ENCODE peak calls at places on chromosome 4, in four cellular contexts. H, O, R and G are unnamed samples.
A peak's percentile ranks its signal among the peaks of the same experiment; 100 is the strongest.

GRCh38 chr4:53784112-53784511 is 192.8 kb upstream of the LNX1 start:
- DNase-seq in O (no peak), R (no peak), H (no peak), G (no peak)

GRCh38 chr4:76723916-76724315 is 174.0 kb downstream of the SOWAHB start:
- DNase-seq in H (peak; percentile 98), R (no peak), O (peak; percentile 81), G (no peak)

GRCh38 chr4:1592179-1593037 is 91.7 kb downstream of the FAM53A start:
- DNase-seq in H (no peak), O (no peak), R (no peak), G (no peak)

GRCh38 chr4:107826427-107826980 is 1.8 kb downstream of the SGMS2 start:
- DNase-seq in R (peak; percentile 36), H (no peak), O (peak; percentile 60), G (peak; percentile 78)

GRCh38 chr4:8435656-8436121 is 4.8 kb downstream of the ACOX3 start:
- DNase-seq in R (no peak), O (no peak), H (no peak), G (peak; percentile 24)

GRCh38 chr4:22237846-22238513 is 277.9 kb downstream of the ADGRA3 start:
- DNase-seq in H (peak; percentile 7), R (peak; percentile 59), O (no peak), G (peak; percentile 79)

GRCh38 chr4:88411491-88412101 is 32.9 kb downstream of the HERC6 start:
- DNase-seq in O (no peak), H (no peak), R (no peak), G (no peak)

GRCh38 chr4:42361475-42361874 is 35.8 kb upstream of the SHISA3 start:
- DNase-seq in R (no peak), O (no peak), H (no peak), G (no peak)

GRCh38 chr4:175530655-175531054 is 281.4 kb downstream of the GPM6A start:
- DNase-seq in R (no peak), H (no peak), O (no peak), G (no peak)

GRCh38 chr4:27008693-27009092 is 148.1 kb downstream of the STIM2 start:
- DNase-seq in R (no peak), O (no peak), H (no peak), G (no peak)

GRCh38 chr4:173272987-173273386 is 61.2 kb downstream of the HMGB2 start:
- DNase-seq in R (no peak), O (no peak), H (peak; percentile 61), G (no peak)

GRCh38 chr4:27921236-27921635 is 1060.6 kb downstream of the STIM2 start:
- DNase-seq in O (no peak), R (no peak), H (peak; percentile 1), G (no peak)

GRCh38 chr4:136283973-136284372 is 1248.3 kb downstream of the PCDH18 start:
- DNase-seq in R (no peak), O (no peak), H (no peak), G (no peak)

GRCh38 chr4:17468638-17469221 is 43.2 kb downstream of the QDPR start:
- DNase-seq in H (peak; percentile 43), O (no peak), R (no peak), G (peak; percentile 12)

GRCh38 chr4:6401797-6402196 is 70.6 kb downstream of the PPP2R2C start:
- DNase-seq in O (no peak), H (no peak), R (no peak), G (no peak)

GRCh38 chr4:52993771-52994170 is 131.7 kb downstream of the RASL11B start:
- DNase-seq in H (no peak), O (no peak), R (no peak), G (no peak)

GRCh38 chr4:24321637-24322036 is 262.7 kb downstream of the DHX15 start:
- DNase-seq in O (no peak), H (no peak), R (no peak), G (no peak)

GRCh38 chr4:17966312-17966711 is 55.2 kb downstream of the LCORL start:
- DNase-seq in H (no peak), R (no peak), O (no peak), G (no peak)

GRCh38 chr4:181176306-181176705 is 1066.9 kb upstream of the TENM3 start:
- DNase-seq in H (peak; percentile 28), R (no peak), O (no peak), G (no peak)

DNA sequence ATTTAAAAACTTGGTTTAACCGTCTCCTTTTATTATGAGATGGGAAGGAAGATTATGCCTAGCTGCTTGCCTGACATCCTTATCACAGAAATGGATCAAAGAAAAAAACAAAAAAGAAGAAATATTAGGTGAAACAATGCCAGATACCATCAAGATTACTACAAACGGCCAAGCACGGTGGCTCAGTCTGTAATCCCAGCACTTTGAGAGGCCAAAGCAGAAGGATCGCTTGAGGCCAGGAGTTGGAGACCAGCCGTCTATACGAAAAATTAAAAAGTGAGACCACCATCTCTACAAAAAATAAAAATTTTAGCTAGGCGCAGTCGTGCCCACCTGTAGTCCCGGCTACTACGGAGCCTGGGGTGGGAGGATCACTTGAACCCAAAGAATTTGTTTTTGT is 2.3 kb downstream of the FRYL start:
- DNase-seq in H (no peak), O (no peak), R (no peak), G (no peak)
- H3K4me3 ChIP-seq in H (peak overlapping the region; percentile 61), O (peak overlapping the region; percentile 81), R (peak overlapping the region; percentile 98), G (peak overlapping the region; percentile 14)

DNA sequence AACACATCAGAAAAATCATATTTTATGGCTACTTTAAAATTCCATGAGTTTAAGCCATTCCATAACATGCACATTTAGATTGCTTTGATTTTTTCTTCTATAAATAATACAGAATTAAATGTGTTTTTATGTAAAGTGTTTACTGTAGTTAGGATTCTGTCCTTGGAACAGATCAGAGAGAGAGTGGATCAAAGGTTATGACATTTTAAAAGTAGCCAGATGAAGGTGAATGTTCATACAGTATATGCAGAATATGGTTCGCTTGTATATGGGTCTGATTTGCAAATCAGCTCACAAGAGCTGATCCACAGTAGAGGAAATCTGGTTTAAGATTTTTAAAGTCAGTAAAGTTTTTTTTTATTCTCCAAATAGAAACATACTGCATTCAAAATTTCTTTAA is 7.2 kb upstream of the PALLD start:
- DNase-seq in H (no peak), O (no peak), R (no peak), G (no peak)
- H3K4me3 ChIP-seq in H (no peak overlapping the region), O (no peak overlapping the region), R (no peak overlapping the region), G (no peak overlapping the region)

GRCh38 chr4:102560115-102560514 is 59.0 kb downstream of the NFKB1 start:
- DNase-seq in R (no peak), H (no peak), O (no peak), G (peak; percentile 10)

GRCh38 chr4:102562995-102563394 is 61.8 kb downstream of the NFKB1 start:
- DNase-seq in H (peak; percentile 17), O (no peak), R (no peak), G (no peak)

GRCh38 chr4:102566426-102566825 is 65.3 kb downstream of the NFKB1 start:
- DNase-seq in H (no peak), R (no peak), O (no peak), G (no peak)

GRCh38 chr4:102560743-102561341 is 59.7 kb downstream of the NFKB1 start:
- DNase-seq in O (no peak), R (no peak), H (no peak), G (no peak)

GRCh38 chr4:102564399-102564921 is 63.3 kb downstream of the NFKB1 start:
- DNase-seq in O (peak; percentile 77), H (peak; percentile 82), R (no peak), G (no peak)
- H3K4me3 ChIP-seq in O (no peak overlapping the region), H (no peak overlapping the region), R (no peak overlapping the region), G (no peak overlapping the region)

DNA sequence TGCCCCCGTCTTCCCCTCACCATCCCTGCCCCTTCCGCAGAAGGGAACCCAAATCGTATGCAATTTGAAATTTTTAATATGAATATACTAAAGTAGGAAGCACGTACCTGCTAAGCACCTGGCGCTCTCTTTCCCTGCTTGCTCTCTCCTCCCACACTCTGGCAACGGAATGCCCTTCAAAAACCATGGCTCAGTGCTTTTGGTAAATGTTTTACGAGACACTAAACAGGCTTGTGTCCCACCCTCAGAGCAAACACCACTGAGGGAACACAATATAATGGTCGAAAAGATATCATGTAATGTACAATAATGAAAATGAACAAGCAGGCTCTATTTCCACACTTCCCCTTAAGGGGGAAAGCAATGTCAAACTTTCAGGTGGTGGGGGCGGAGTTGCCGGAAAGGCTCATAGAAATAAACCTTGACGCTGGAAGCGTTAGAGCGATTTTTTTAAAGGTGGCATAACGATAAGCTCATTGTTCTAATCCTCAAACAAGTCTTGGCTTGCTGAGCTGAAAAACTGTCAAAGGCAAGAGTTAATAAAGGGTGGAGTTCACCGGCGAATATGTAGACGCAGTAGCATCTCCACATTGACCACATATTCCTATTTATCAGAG is 115.1 kb downstream of the RBM47 start:
- DNase-seq in R (peak; percentile 83), H (no peak), O (peak; percentile 50), G (peak; percentile 94)
- H3K4me3 ChIP-seq in R (peak overlapping the region; percentile 46), H (no peak overlapping the region), O (peak overlapping the region; percentile 56), G (peak overlapping the region; percentile 69)

DNA sequence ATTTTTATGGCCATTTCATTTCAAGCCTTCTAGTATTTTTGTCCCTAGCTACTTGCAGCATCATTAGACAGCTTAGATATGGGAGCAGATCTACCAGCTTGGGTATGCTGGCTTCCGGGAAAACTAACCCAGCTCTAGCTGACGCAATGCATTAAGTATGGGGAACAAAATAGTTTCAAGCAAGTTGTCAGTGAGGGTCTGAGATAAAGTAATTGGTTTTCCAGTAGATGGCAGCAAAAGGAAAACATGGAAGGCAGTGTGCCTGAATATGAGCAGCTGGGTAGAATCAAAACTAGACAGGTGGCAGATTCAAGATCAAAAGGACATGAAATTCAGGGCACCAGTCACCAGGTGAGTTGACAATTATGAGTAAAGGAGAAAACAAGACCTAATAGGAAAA is 340.9 kb upstream of the CTSO start:
- DNase-seq in H (peak; percentile 96), R (no peak), O (peak; percentile 73), G (peak; percentile 36)
- H3K4me3 ChIP-seq in H (no peak overlapping the region), R (no peak overlapping the region), O (no peak overlapping the region), G (no peak overlapping the region)

DNA sequence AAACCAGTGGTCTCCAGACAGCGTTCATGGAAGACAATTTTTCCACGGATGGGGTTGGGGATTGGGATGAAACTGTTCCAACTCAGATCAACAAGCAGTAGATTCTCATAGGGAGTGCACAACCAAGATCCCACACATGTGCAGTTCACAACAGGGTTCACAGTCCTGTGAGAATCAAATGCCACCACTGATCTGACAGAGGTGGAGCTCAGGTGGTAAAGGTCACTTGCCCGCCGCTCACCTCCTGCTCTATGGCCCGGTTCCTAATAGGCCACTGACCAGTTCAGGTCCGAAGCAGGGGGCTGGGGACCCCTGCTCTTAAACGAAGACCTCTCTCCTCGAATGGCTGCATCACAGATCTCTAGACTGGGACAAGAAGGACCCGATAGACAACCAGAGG is 4.4 kb downstream of the APBB2 start:
- DNase-seq in R (no peak), H (no peak), O (no peak), G (peak; percentile 72)
- H3K4me3 ChIP-seq in R (no peak overlapping the region), H (no peak overlapping the region), O (no peak overlapping the region), G (no peak overlapping the region)

DNA sequence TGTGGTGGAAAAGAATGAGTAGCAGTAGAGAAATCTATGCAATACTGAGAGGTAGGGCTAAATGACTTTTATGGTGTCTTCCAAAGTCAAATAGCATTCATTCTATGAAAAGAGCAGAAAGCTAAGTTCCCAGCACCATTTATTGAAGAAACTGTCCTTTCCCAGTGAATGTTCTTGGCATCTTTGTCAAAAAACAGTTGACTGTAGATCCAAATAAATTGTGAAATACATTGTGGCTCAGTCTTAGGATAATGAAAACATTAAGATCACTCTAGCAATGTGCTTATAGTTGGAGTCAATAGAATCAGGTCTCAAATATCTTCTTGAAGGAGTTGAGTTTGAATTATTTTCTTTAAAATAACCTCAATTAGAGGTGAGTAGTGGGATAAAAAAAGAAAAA is 19.4 kb downstream of the AREG start:
- DNase-seq in H (no peak), R (no peak), O (no peak), G (no peak)
- H3K4me3 ChIP-seq in H (no peak overlapping the region), R (no peak overlapping the region), O (no peak overlapping the region), G (no peak overlapping the region)